ENCODE peak calls at places on chromosomes 2 and 18, in ten cellular contexts. A, T, O, I, W, J, Y, G, B and N are unnamed samples.
A peak's percentile ranks its signal among the peaks of the same experiment; 100 is the strongest.

GRCh38 chr2:1071650-1072049 is 121.0 kb downstream of the SNTG2 start:
- DNase-seq in A (no peak), T (no peak), O (no peak), I (no peak), W (no peak), J (no peak), Y (no peak), G (no peak), B (no peak), N (no peak)

GRCh38 chr2:124625561-124625960 is 600.5 kb downstream of the CNTNAP5 start:
- DNase-seq in A (no peak), T (no peak), O (no peak), I (no peak), W (no peak), J (no peak), Y (no peak), G (no peak), B (no peak), N (no peak)

GRCh38 chr18:79872852-79873444 is 75.2 kb downstream of the KCNG2 start:
- DNase-seq in A (no peak), T (no peak), O (no peak), I (peak; percentile 13), W (no peak), J (no peak), Y (no peak), G (no peak), B (peak; percentile 37), N (no peak)

GRCh38 chr2:71935291-71935848 is 212.3 kb downstream of the CYP26B1 start:
- DNase-seq in A (no peak), T (no peak), O (no peak), I (peak; percentile 81), W (no peak), J (no peak), Y (no peak), G (no peak), B (peak; percentile 1), N (no peak)

GRCh38 chr2:171807831-171808393 is 86.1 kb downstream of the SLC25A12 start:
- DNase-seq in A (no peak), T (no peak), O (no peak), I (no peak), W (no peak), J (no peak), Y (no peak), G (no peak), B (no peak), N (no peak)

GRCh38 chr2:15023231-15023630 is 390.7 kb downstream of the LRATD1 start:
- DNase-seq in A (no peak), T (no peak), O (no peak), I (no peak), W (no peak), J (peak; percentile 68), Y (no peak), G (no peak), B (no peak), N (no peak)

GRCh38 chr2:240412211-240412830 is 23.1 kb upstream of the GPC1 start:
- DNase-seq in A (no peak), T (no peak), O (no peak), I (peak; percentile 40), W (no peak), J (no peak), Y (no peak), G (no peak), B (peak; percentile 69), N (no peak)

GRCh38 chr2:15471606-15472005 is 89.5 kb downstream of the NBAS start:
- DNase-seq in A (no peak), T (no peak), O (no peak), I (no peak), W (no peak), J (no peak), Y (no peak), G (no peak), B (no peak), N (no peak)

GRCh38 chr18:39571511-39571910 is 2005.9 kb upstream of the CELF4 start:
- DNase-seq in A (no peak), T (no peak), O (no peak), I (no peak), W (peak; percentile 3), J (peak; percentile 15), Y (no peak), G (peak; percentile 8), B (no peak), N (no peak)

GRCh38 chr18:79458131-79458838 is 62.6 kb downstream of the NFATC1 start:
- DNase-seq in A (no peak), T (no peak), O (no peak), I (peak; percentile 82), W (peak; percentile 48), J (peak; percentile 80), Y (no peak), G (no peak), B (no peak), N (no peak)

GRCh38 chr18:27899893-27900292 is 277.0 kb downstream of the CDH2 start:
- DNase-seq in A (no peak), T (no peak), O (no peak), I (no peak), W (no peak), J (peak; percentile 24), Y (no peak), G (no peak), B (no peak), N (no peak)

GRCh38 chr2:84846041-84846663 is 34.7 kb downstream of the TRABD2A start:
- DNase-seq in A (no peak), T (no peak), O (no peak), I (no peak), W (no peak), J (no peak), Y (no peak), G (no peak), B (no peak), N (no peak)

GRCh38 chr2:43139996-43140621 is 86.3 kb downstream of the ZFP36L2 start:
- DNase-seq in A (no peak), T (no peak), O (no peak), I (peak; percentile 75), W (no peak), J (no peak), Y (no peak), G (no peak), B (no peak), N (no peak)

GRCh38 chr2:223460774-223461211 is 141.4 kb downstream of the SCG2 start:
- DNase-seq in A (no peak), T (no peak), O (no peak), I (no peak), W (peak; percentile 3), J (peak; percentile 72), Y (no peak), G (no peak), B (no peak), N (no peak)

GRCh38 chr2:112906276-112906675 is 4.7 kb upstream of the IL37 start:
- DNase-seq in A (no peak), T (no peak), O (no peak), I (no peak), W (no peak), J (no peak), Y (no peak), G (no peak), B (no peak), N (no peak)

GRCh38 chr2:161159829-161160225 is 401 bp upstream of the TANK start:
- DNase-seq in A (no peak), T (no peak), O (no peak), I (no peak), W (no peak), J (no peak), Y (no peak), G (no peak), B (no peak), N (no peak)

GRCh38 chr2:150303281-150303680 is 184.2 kb downstream of the RND3 start:
- DNase-seq in A (no peak), T (no peak), O (no peak), I (no peak), W (no peak), J (no peak), Y (no peak), G (no peak), B (no peak), N (no peak)

GRCh38 chr18:59446012-59446411 is 86.9 kb upstream of the LMAN1 start:
- DNase-seq in A (no peak), T (no peak), O (no peak), I (no peak), W (no peak), J (no peak), Y (no peak), G (no peak), B (no peak), N (no peak)

GRCh38 chr2:209425082-209426071 is 1.5 kb downstream of the MAP2 start:
- DNase-seq in A (no peak), T (no peak), O (peak; percentile 60), I (no peak), W (peak; percentile 20), J (peak; percentile 80), Y (peak; percentile 59), G (peak; percentile 44), B (peak; percentile 63), N (no peak)

GRCh38 chr2:219020604-219021365 is 20.5 kb downstream of the CFAP65 start:
- DNase-seq in A (no peak), T (no peak), O (no peak), I (peak; percentile 27), W (no peak), J (peak; percentile 26), Y (no peak), G (no peak), B (no peak), N (no peak)

GRCh38 chr18:26448714-26449159 is 99.6 kb downstream of the KCTD1 start:
- DNase-seq in A (no peak), T (no peak), O (no peak), I (no peak), W (no peak), J (no peak), Y (no peak), G (no peak), B (no peak), N (no peak)

GRCh38 chr18:23977709-23978483 is 36.7 kb upstream of the TTC39C start:
- DNase-seq in A (no peak), T (no peak), O (no peak), I (no peak), W (no peak), J (no peak), Y (no peak), G (no peak), B (no peak), N (no peak)

GRCh38 chr18:2570772-2571199 is 519 bp downstream of the METTL4 start:
- DNase-seq in A (peak; percentile 68), T (peak; percentile 19), O (peak; percentile 36), I (peak; percentile 84), W (peak; percentile 64), J (peak; percentile 61), Y (peak; percentile 49), G (peak; percentile 62), B (no peak), N (peak; percentile 54)

GRCh38 chr2:24793752-24794477 is 690 bp downstream of the CENPO start:
- DNase-seq in A (peak; percentile 25), T (no peak), O (peak; percentile 23), I (no peak), W (peak; percentile 37), J (peak; percentile 41), Y (no peak), G (peak; percentile 19), B (no peak), N (no peak)

GRCh38 chr18:5903386-5903785 is 8.1 kb upstream of the TMEM200C start:
- DNase-seq in A (no peak), T (no peak), O (no peak), I (no peak), W (no peak), J (no peak), Y (no peak), G (no peak), B (no peak), N (no peak)

GRCh38 chr18:23716516-23716915 is 27.3 kb downstream of the LAMA3 start:
- DNase-seq in A (no peak), T (no peak), O (no peak), I (no peak), W (no peak), J (no peak), Y (no peak), G (no peak), B (no peak), N (no peak)

GRCh38 chr2:169301596-169302330 is 60.6 kb downstream of the LRP2 start:
- DNase-seq in A (no peak), T (no peak), O (no peak), I (no peak), W (no peak), J (no peak), Y (no peak), G (no peak), B (peak; percentile 49), N (no peak)

GRCh38 chr2:224432003-224432574 is 30.2 kb upstream of the FAM124B start:
- DNase-seq in A (no peak), T (no peak), O (no peak), I (no peak), W (no peak), J (no peak), Y (no peak), G (no peak), B (no peak), N (no peak)